ENCODE peak calls at places on chromosome X, in nine cellular contexts. U, N, R, K, V, T, O, P and B are unnamed samples.

GRCh38 chrX:119667111-119667928 is 25.6 kb downstream of the SEPTIN6 start:
- DNase-seq in U (no peak), N (no peak), R (no peak), K (peak; percentile 51), V (no peak), T (no peak), O (no peak), P (no peak), B (no peak)

GRCh38 chrX:148080593-148080992 is 99.5 kb downstream of the FMR1NB start:
- DNase-seq in U (no peak), N (no peak), R (no peak), K (no peak), V (no peak), T (no peak), O (no peak), P (no peak), B (no peak)

GRCh38 chrX:111244238-111244750 is 26.0 kb downstream of the CAPN6 start:
- DNase-seq in U (no peak), N (no peak), R (no peak), K (no peak), V (no peak), T (peak; percentile 40), O (no peak), P (peak; percentile 1), B (no peak)

GRCh38 chrX:119093991-119094741 is 21.4 kb downstream of the CT47C1 start:
- DNase-seq in U (no peak), N (no peak), R (no peak), K (no peak), V (no peak), T (no peak), O (no peak), P (no peak), B (no peak)

GRCh38 chrX:45845142-45845541 is 644.5 kb upstream of the DIPK2B start:
- DNase-seq in U (no peak), N (no peak), R (no peak), K (no peak), V (no peak), T (no peak), O (no peak), P (no peak), B (no peak)

GRCh38 chrX:47047989-47048388 is 30.3 kb upstream of the RGN start:
- DNase-seq in U (no peak), N (no peak), R (no peak), K (no peak), V (no peak), T (peak; percentile 0), O (no peak), P (peak; percentile 6), B (no peak)

GRCh38 chrX:9440116-9440844 is 24.6 kb upstream of the TBL1X start:
- DNase-seq in U (no peak), N (no peak), R (no peak), K (no peak), V (no peak), T (no peak), O (no peak), P (no peak), B (no peak)

GRCh38 chrX:68658530-68658929 is 11.1 kb downstream of the STARD8 start:
- DNase-seq in U (no peak), N (no peak), R (no peak), K (peak; percentile 65), V (no peak), T (no peak), O (no peak), P (peak; percentile 70), B (no peak)

GRCh38 chrX:130896816-130897508 is 6.0 kb downstream of the ENOX2 start:
- DNase-seq in U (no peak), N (no peak), R (no peak), K (no peak), V (no peak), T (no peak), O (no peak), P (peak; percentile 40), B (no peak)

GRCh38 chrX:103051260-103051789 is 12.6 kb downstream of the BEX1 start:
- DNase-seq in U (no peak), N (no peak), R (no peak), K (no peak), V (no peak), T (no peak), O (no peak), P (no peak), B (no peak)

GRCh38 chrX:13482764-13483552 is 86.4 kb upstream of the EGFL6 start:
- DNase-seq in U (no peak), N (no peak), R (no peak), K (no peak), V (no peak), T (no peak), O (no peak), P (no peak), B (no peak)

GRCh38 chrX:102339312-102340298 is 92.6 kb downstream of the NXF2 start:
- DNase-seq in U (no peak), N (no peak), R (no peak), K (no peak), V (no peak), T (no peak), O (no peak), P (no peak), B (no peak)

GRCh38 chrX:46165411-46165810 is 379.8 kb downstream of the ZNF674 start:
- DNase-seq in U (no peak), N (no peak), R (no peak), K (no peak), V (no peak), T (no peak), O (no peak), P (peak; percentile 6), B (peak; percentile 13)

GRCh38 chrX:2521092-2521926 is 20.5 kb upstream of the DHRSX start:
- DNase-seq in U (no peak), N (no peak), R (no peak), K (peak; percentile 19), V (no peak), T (no peak), O (peak; percentile 50), P (no peak), B (no peak)
- H3K4me3 ChIP-seq in U (no peak overlapping the region), N (no peak overlapping the region), R (no peak overlapping the region), K (no peak overlapping the region), V (no peak overlapping the region), T (no peak overlapping the region), O (no peak overlapping the region), P (no peak overlapping the region), B (no peak overlapping the region)

GRCh38 chrX:24513416-24513815 is 48.3 kb downstream of the PDK3 start:
- DNase-seq in U (no peak), N (no peak), R (no peak), K (no peak), V (no peak), T (no peak), O (no peak), P (no peak), B (no peak)

GRCh38 chrX:24520472-24520871 is 55.4 kb downstream of the PDK3 start:
- DNase-seq in U (no peak), N (no peak), R (no peak), K (no peak), V (no peak), T (no peak), O (no peak), P (no peak), B (no peak)

DNA sequence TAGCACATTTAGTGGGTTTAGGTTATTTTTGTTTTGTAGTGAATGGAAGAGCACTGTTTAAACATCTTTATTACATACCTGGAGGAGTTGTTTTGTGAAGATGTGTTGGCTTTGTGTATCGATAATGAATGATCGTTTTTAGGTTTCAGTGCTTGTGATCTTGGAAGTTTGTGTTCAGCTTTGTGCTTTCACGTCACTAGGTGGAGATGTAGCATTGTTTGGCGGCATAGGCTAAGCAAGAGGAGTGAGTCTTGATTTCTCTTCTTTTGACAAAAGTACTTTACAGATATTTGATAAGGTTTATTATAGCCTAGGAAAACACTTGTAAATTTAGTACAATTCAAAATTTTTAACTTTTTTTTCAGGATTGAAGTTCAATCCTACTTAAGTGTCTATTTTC is 50.4 kb downstream of the PDK3 start:
- DNase-seq in U (no peak), N (no peak), R (no peak), K (no peak), V (no peak), T (peak; percentile 27), O (no peak), P (peak; percentile 38), B (peak; percentile 16)
- TF ChIP-seq CTCF in U (no peak), N (peak; percentile 33), R (no peak), K (no peak), V (peak; percentile 22), T (peak; percentile 41), O (no peak), P (no peak), B (peak; percentile 47)

GRCh38 chrX:71252221-71252620 is 1.7 kb downstream of the ZMYM3 start:
- DNase-seq in U (no peak), N (no peak), R (no peak), K (no peak), V (no peak), T (no peak), O (no peak), P (no peak), B (no peak)
- H3K4me3 ChIP-seq in U (no peak overlapping the region), N (no peak overlapping the region), R (peak overlapping the region; percentile 70), K (no peak overlapping the region), V (no peak overlapping the region), T (peak overlapping the region; percentile 74), O (no peak overlapping the region), P (no peak overlapping the region), B (peak overlapping the region; percentile 80)

GRCh38 chrX:22135994-22136684 is 104.0 kb downstream of the PHEX start:
- DNase-seq in U (no peak), N (no peak), R (no peak), K (peak; percentile 5), V (no peak), T (peak; percentile 75), O (no peak), P (peak; percentile 84), B (peak; percentile 43)
- TF ChIP-seq CTCF in U (peak; percentile 47), N (peak; percentile 41), R (peak; percentile 34), K (peak; percentile 46), V (peak; percentile 38), T (peak; percentile 53), O (peak; percentile 34), P (peak; percentile 55), B (peak; percentile 65)

GRCh38 chrX:28178206-28178605 is 197.0 kb upstream of the DCAF8L1 start:
- DNase-seq in U (no peak), N (no peak), R (no peak), K (no peak), V (no peak), T (no peak), O (no peak), P (no peak), B (no peak)
- H3K4me3 ChIP-seq in U (no peak overlapping the region), N (no peak overlapping the region), R (no peak overlapping the region), K (no peak overlapping the region), V (no peak overlapping the region), T (no peak overlapping the region), O (no peak overlapping the region), P (no peak overlapping the region), B (no peak overlapping the region)